ENCODE peak calls at places on chromosomes 13 and 19, in seven cellular contexts. I is activated naive CD8-positive, alpha-beta T cell treated with anti-CD3 and anti-CD28 coated beads for 36 hours; H is posterior cingulate gyrus; X is AG09309; B is left ventricle myocardium inferior; O is lung microvascular endothelial cell; L is pons. W is an unnamed sample.

GRCh38 chr19:19422156-19422555 is 16.7 kb downstream of the GATAD2A start:
- DNase-seq in H (no peak), B (no peak), O (no peak), I (no peak), X (no peak), L (no peak), W (no peak)

GRCh38 chr19:4971424-4971793 is 2.5 kb downstream of the KDM4B start:
- DNase-seq in B (no peak), H (no peak), O (no peak), L (no peak), I (peak; percentile 28), X (no peak), W (no peak)

GRCh38 chr19:40625406-40626120 is 24.4 kb downstream of the LTBP4 start:
- DNase-seq in L (no peak), H (no peak), I (no peak), B (no peak), X (no peak), O (no peak), W (peak; percentile 56)

GRCh38 chr19:18851673-18852325 is 20.0 kb downstream of the UPF1 start:
- DNase-seq in B (no peak), H (no peak), I (no peak), O (no peak), L (no peak), X (no peak), W (no peak)

GRCh38 chr13:99015606-99016520 is 38.0 kb upstream of the DOCK9 start:
- DNase-seq in O (no peak), I (no peak), B (no peak), X (no peak), L (peak; percentile 31), H (no peak), W (no peak)

GRCh38 chr13:111344471-111345191 is 24.2 kb downstream of the TEX29 start:
- DNase-seq in L (no peak), O (no peak), X (no peak), I (no peak), H (no peak), B (no peak), W (no peak)

GRCh38 chr19:10122066-10122465 is 2.4 kb upstream of the EIF3G start:
- DNase-seq in H (no peak), L (no peak), B (no peak), I (no peak), O (no peak), X (peak; percentile 34), W (no peak)

GRCh38 chr13:55517312-55517711 is 1623.4 kb upstream of the PRR20A start:
- DNase-seq in O (no peak), X (no peak), B (no peak), I (no peak), H (no peak), L (no peak), W (no peak)

GRCh38 chr19:17429661-17430101 is 9.8 kb downstream of the MVB12A start:
- DNase-seq in H (no peak), B (no peak), O (no peak), I (no peak), L (no peak), X (no peak), W (no peak)

GRCh38 chr13:95535243-95535642 is 17.3 kb upstream of the CLDN10 start:
- DNase-seq in H (no peak), O (peak; percentile 96), L (no peak), B (no peak), X (peak; percentile 5), I (no peak), W (no peak)

GRCh38 chr19:17026041-17026658 is 460 bp downstream of the CPAMD8 start:
- DNase-seq in I (no peak), O (no peak), B (no peak), X (no peak), L (no peak), H (no peak), W (peak; percentile 35)

GRCh38 chr19:54138777-54139256 is 1.3 kb downstream of the CNOT3 start:
- DNase-seq in L (no peak), I (peak; percentile 48), B (no peak), H (no peak), O (no peak), X (no peak), W (no peak)

GRCh38 chr13:20160346-20161274 is at the start of gene GJA3:
- DNase-seq in I (peak; percentile 78), X (no peak), B (peak; percentile 64), L (no peak), H (no peak), O (peak; percentile 12), W (peak; percentile 76)

GRCh38 chr13:96726651-96727050 is 267.6 kb downstream of the OXGR1 start:
- DNase-seq in H (no peak), I (no peak), B (no peak), L (no peak), X (no peak), O (no peak), W (no peak)

GRCh38 chr13:99009987-99010551 is 32.2 kb upstream of the DOCK9 start:
- DNase-seq in I (no peak), X (no peak), O (no peak), L (no peak), B (no peak), H (no peak), W (no peak)

GRCh38 chr19:4671182-4671851 is 1.2 kb upstream of the MYDGF start:
- DNase-seq in O (no peak), L (no peak), X (no peak), I (no peak), H (no peak), B (no peak), W (no peak)

GRCh38 chr13:51832471-51833152 is 12.4 kb downstream of the TMEM272 start:
- DNase-seq in H (peak; percentile 22), I (no peak), O (peak; percentile 34), X (peak; percentile 10), B (no peak), L (peak; percentile 39), W (no peak)

GRCh38 chr13:28716511-28716910 is 2.3 kb downstream of the SLC46A3 start:
- DNase-seq in L (peak; percentile 26), B (peak; percentile 30), X (peak; percentile 40), O (peak; percentile 99), H (no peak), I (no peak), W (no peak)

GRCh38 chr19:47122359-47123335 is 8.0 kb upstream of the SAE1 start:
- DNase-seq in B (no peak), I (no peak), L (no peak), H (no peak), X (no peak), O (no peak), W (no peak)

GRCh38 chr13:83839158-83839557 is 43.1 kb downstream of the SLITRK1 start:
- DNase-seq in O (no peak), X (no peak), L (peak; percentile 46), B (no peak), I (no peak), H (no peak), W (no peak)

GRCh38 chr19:13850910-13851753 is 25.8 kb upstream of the NANOS3 start:
- DNase-seq in X (no peak), I (peak; percentile 61), L (peak; percentile 56), H (peak; percentile 68), O (peak; percentile 96), B (peak; percentile 79), W (peak; percentile 87)

GRCh38 chr19:13109361-13110098 is 6.9 kb upstream of the LYL1 start:
- DNase-seq in H (no peak), I (no peak), O (no peak), X (no peak), B (no peak), L (no peak), W (no peak)

GRCh38 chr13:101264931-101265330 is 151.4 kb downstream of the NALCN start:
- DNase-seq in L (no peak), O (no peak), X (no peak), H (no peak), B (no peak), I (no peak), W (no peak)

GRCh38 chr19:5585461-5586299 is 17.9 kb upstream of the TINCR start:
- DNase-seq in I (peak; percentile 70), B (no peak), L (no peak), H (peak; percentile 40), X (no peak), O (no peak), W (no peak)

GRCh38 chr13:114053026-114053425 is 79.2 kb upstream of the C13orf46 start:
- DNase-seq in X (no peak), H (no peak), I (no peak), L (no peak), B (no peak), O (no peak), W (peak; percentile 52)

GRCh38 chr19:54650108-54650666 is 12.6 kb upstream of the LILRB4 start:
- DNase-seq in H (no peak), O (no peak), B (no peak), X (no peak), I (no peak), L (no peak), W (no peak)

GRCh38 chr19:17052439-17052838 is 22.8 kb downstream of the HAUS8 start:
- DNase-seq in I (no peak), B (no peak), O (peak; percentile 62), H (peak; percentile 35), L (peak; percentile 53), X (peak; percentile 14), W (no peak)

GRCh38 chr19:47713046-47714021 is at the start of gene EHD2:
- DNase-seq in H (peak; percentile 59), L (no peak), X (no peak), B (peak; percentile 77), O (peak; percentile 78), I (peak; percentile 58), W (peak; percentile 80)

GRCh38 chr19:1387684-1388636 is 4.3 kb downstream of the NDUFS7 start:
- DNase-seq in X (no peak), I (no peak), O (no peak), L (no peak), B (peak; percentile 40), H (no peak), W (no peak)

GRCh38 chr19:55346725-55347441 is 7.2 kb downstream of the KMT5C start:
- DNase-seq in H (no peak), L (no peak), O (no peak), B (no peak), X (no peak), I (no peak), W (no peak)

GRCh38 chr19:43743059-43743458 is 11.7 kb downstream of the SMG9 start:
- DNase-seq in I (no peak), B (no peak), X (peak; percentile 47), O (no peak), L (no peak), H (no peak), W (no peak)

GRCh38 chr19:54338521-54338920 is 441 bp downstream of the LILRA4 start:
- DNase-seq in H (no peak), O (no peak), B (no peak), I (no peak), X (no peak), L (no peak), W (no peak)

GRCh38 chr13:41216160-41216559 is 21.8 kb upstream of the KBTBD7 start:
- DNase-seq in B (no peak), O (peak; percentile 54), I (no peak), X (no peak), L (no peak), H (no peak), W (no peak)

GRCh38 chr13:89205856-89206255 is 1534.7 kb downstream of the SLITRK5 start:
- DNase-seq in X (no peak), H (no peak), L (no peak), I (no peak), O (no peak), B (no peak), W (no peak)

GRCh38 chr19:47492137-47492533 is 8.1 kb upstream of the KPTN start:
- DNase-seq in I (no peak), L (no peak), B (no peak), O (no peak), H (no peak), X (no peak), W (no peak)

GRCh38 chr13:40231311-40231710 is 435.1 kb downstream of the FOXO1 start:
- DNase-seq in I (no peak), L (no peak), H (no peak), O (no peak), B (no peak), X (no peak), W (no peak)

GRCh38 chr19:38837656-38838121 is 6.1 kb upstream of the ECH1 start:
- DNase-seq in L (no peak), X (no peak), O (no peak), B (no peak), H (no peak), I (no peak), W (no peak)

GRCh38 chr13:46265292-46265691 is 53.6 kb downstream of the LRRC63 start:
- DNase-seq in H (no peak), O (no peak), I (no peak), B (no peak), X (no peak), L (no peak), W (no peak)